ENCODE peak calls at places on chromosomes 2 and 18, in ten cellular contexts. V is T-helper 9 cell; E is mesendoderm; U is iris pigment epithelial cell; R is Right ventricle myocardium inferior; C is HT1080; H is heart left ventricle; P is RCC 7860; A is activated CD8-positive, alpha-beta memory T cell treated with anti-CD3 and anti-CD28 coated beads for 48 hours; W is left ventricle myocardium inferior. K is an unnamed sample.

GRCh38 chr2:27003857-27004256 is 28.9 kb upstream of the TMEM214 start:
- DNase-seq in P (no peak), E (no peak), H (no peak), V (no peak), C (peak), A (no peak), U (peak), W (no peak), R (no peak), K (no peak)

GRCh38 chr2:240477916-240478315 is 42.5 kb downstream of the GPC1 start:
- DNase-seq in P (no peak), V (no peak), H (no peak), C (no peak), U (no peak), R (no peak), A (no peak), W (no peak), E (no peak), K (peak)

GRCh38 chr2:9377461-9378097 is 45.7 kb downstream of the ITGB1BP1 start:
- DNase-seq in R (no peak), P (no peak), V (no peak), A (no peak), W (no peak), U (no peak), H (no peak), E (no peak), C (peak), K (no peak)

GRCh38 chr2:100283724-100284501 is 38.4 kb downstream of the LONRF2 start:
- DNase-seq in W (no peak), H (no peak), P (peak), C (peak), R (no peak), E (no peak), A (no peak), U (no peak), V (no peak), K (no peak)

GRCh38 chr2:164847966-164848365 is 6.3 kb upstream of the COBLL1 start:
- DNase-seq in E (no peak), P (no peak), H (no peak), V (no peak), U (no peak), A (no peak), R (no peak), W (no peak), C (no peak), K (no peak)

GRCh38 chr2:130390460-130391057 is 34.7 kb downstream of the PTPN18 start:
- DNase-seq in E (no peak), V (no peak), R (peak), U (no peak), W (peak), A (no peak), H (peak), P (no peak), C (no peak), K (peak)

GRCh38 chr18:13934676-13935075 is 19.3 kb upstream of the MC2R start:
- DNase-seq in H (no peak), V (no peak), W (no peak), R (no peak), C (peak), E (no peak), P (no peak), A (no peak), U (no peak), K (no peak)

GRCh38 chr2:191171708-191172355 is 21.0 kb upstream of the STAT4 start:
- DNase-seq in V (no peak), U (peak), H (no peak), R (no peak), A (no peak), P (peak), W (no peak), C (peak), E (peak), K (no peak)

GRCh38 chr18:45166341-45167108 is 448.8 kb upstream of the SLC14A2 start:
- DNase-seq in P (peak), U (peak), C (peak), R (no peak), H (no peak), V (no peak), A (no peak), W (no peak), E (no peak), K (no peak)

GRCh38 chr2:171487803-171488259 is 34.4 kb upstream of the CYBRD1 start:
- DNase-seq in P (no peak), E (no peak), H (no peak), U (no peak), V (no peak), A (no peak), W (no peak), C (no peak), R (no peak), K (peak)

GRCh38 chr2:128279786-128280701 is 38.6 kb downstream of the HS6ST1 start:
- DNase-seq in H (no peak), R (peak), U (no peak), A (no peak), C (no peak), E (no peak), V (no peak), W (peak), P (no peak), K (peak)

K was measured in right cardiac atrium.